ENCODE peak calls at places on chromosomes 11 and 22, in four cellular contexts. R is AG10803, M is stomach, Y is NCI-H1694. J is an unnamed sample.
A peak's percentile ranks its signal among the peaks of the same experiment; 100 is the strongest.

GRCh38 chr11:67117176-67117575 is 1.9 kb upstream of the KDM2A start:
- DNase-seq in R (no peak), Y (no peak), M (no peak), J (no peak)

GRCh38 chr11:2800655-2801531 is 84.7 kb downstream of the CDKN1C start:
- DNase-seq in Y (no peak), R (no peak), M (peak; percentile 21), J (no peak)

GRCh38 chr11:120667281-120667680 is 155.7 kb downstream of the GRIK4 start:
- DNase-seq in Y (no peak), M (no peak), R (peak; percentile 9), J (no peak)

GRCh38 chr11:46055371-46055770 is 65.9 kb downstream of the PHF21A start:
- DNase-seq in M (no peak), Y (no peak), R (peak; percentile 42), J (no peak)

GRCh38 chr11:1674194-1674878 is 22.7 kb upstream of the KRTAP5-6 start:
- DNase-seq in Y (no peak), M (no peak), R (no peak), J (no peak)

GRCh38 chr11:60950933-60951610 is 904 bp downstream of the SLC15A3 start:
- DNase-seq in R (no peak), Y (no peak), M (peak; percentile 56), J (no peak)

GRCh38 chr11:533049-533585 is 2.3 kb downstream of the HRAS start:
- DNase-seq in Y (no peak), R (no peak), M (no peak), J (no peak)

GRCh38 chr11:57357827-57358226 is 19.7 kb downstream of the P2RX3 start:
- DNase-seq in R (peak; percentile 61), Y (no peak), M (no peak), J (no peak)

GRCh38 chr11:107591446-107592236 is 694 bp downstream of the ELMOD1 start:
- DNase-seq in R (peak; percentile 11), Y (no peak), M (no peak), J (no peak)

GRCh38 chr22:26522012-26522411 is 9.7 kb upstream of the TFIP11 start:
- DNase-seq in Y (no peak), R (no peak), M (no peak), J (no peak)

GRCh38 chr11:133898031-133898769 is 52.9 kb upstream of the SPATA19 start:
- DNase-seq in M (peak; percentile 20), Y (no peak), R (no peak), J (no peak)

GRCh38 chr11:10097615-10098014 is 196.4 kb downstream of the SBF2 start:
- DNase-seq in M (no peak), R (no peak), Y (no peak), J (no peak)

GRCh38 chr11:108122166-108122628 is 830 bp downstream of the ACAT1 start:
- DNase-seq in Y (no peak), M (no peak), R (peak; percentile 25), J (no peak)

GRCh38 chr11:605286-606129 is 10.2 kb downstream of the IRF7 start:
- DNase-seq in R (no peak), M (no peak), Y (no peak), J (no peak)

GRCh38 chr22:44692662-44693007 is 9.4 kb upstream of the PRR5 start:
- DNase-seq in Y (no peak), M (no peak), R (no peak), J (peak; percentile 46)

GRCh38 chr22:48208894-48209293 is 1446.4 kb downstream of the TBC1D22A start:
- DNase-seq in R (no peak), Y (no peak), M (no peak), J (no peak)

GRCh38 chr22:46776486-46776826 is 14.0 kb downstream of the TBC1D22A start:
- DNase-seq in Y (no peak), M (no peak), R (no peak), J (no peak)

GRCh38 chr22:44697423-44698179 is 4.4 kb upstream of the PRR5 start:
- DNase-seq in R (peak; percentile 74), M (peak; percentile 87), Y (peak; percentile 64), J (no peak)

GRCh38 chr11:66080055-66080817 is 10.2 kb downstream of the PACS1 start:
- DNase-seq in Y (no peak), M (peak; percentile 51), R (peak; percentile 94), J (no peak)

GRCh38 chr22:32331236-32331917 is 26.3 kb upstream of the RFPL3 start:
- DNase-seq in R (no peak), M (peak; percentile 11), Y (no peak), J (no peak)

GRCh38 chr11:126816655-126817054 is 183.9 kb downstream of the KIRREL3 start:
- DNase-seq in M (peak; percentile 27), R (peak; percentile 46), Y (no peak), J (no peak)

GRCh38 chr22:42685941-42686666 is 34.6 kb downstream of the A4GALT start:
- DNase-seq in Y (peak; percentile 6), R (no peak), M (peak; percentile 49), J (no peak)

J was measured in LNCaP clone FGC.